ENCODE peak calls at places on chromosomes 13 and 19, in five cellular contexts. One of them, this sample, is unnamed.

GRCh38 chr13:28379371-28380083 is 115.4 kb downstream of the FLT1 start:
- DNase-seq in glutamatergic neuron: no peak
- DNase-seq in tibial nerve: no peak
- DNase-seq in adrenal gland: no peak
- DNase-seq in lower leg skin: no peak
- DNase-seq in this sample: no peak

GRCh38 chr19:18418725-18419194 is 438 bp upstream of the SSBP4 start:
- DNase-seq in glutamatergic neuron: peak; percentile 48
- DNase-seq in tibial nerve: no peak
- DNase-seq in adrenal gland: no peak
- DNase-seq in lower leg skin: no peak
- DNase-seq in this sample: no peak

GRCh38 chr19:47444388-47444821 is 25.1 kb upstream of the MEIS3 start:
- DNase-seq in glutamatergic neuron: peak; percentile 59
- DNase-seq in tibial nerve: no peak
- DNase-seq in adrenal gland: no peak
- DNase-seq in lower leg skin: no peak
- DNase-seq in this sample: no peak

GRCh38 chr13:32426981-32427851 is 714 bp downstream of the N4BP2L1 start:
- DNase-seq in glutamatergic neuron: peak; percentile 58
- DNase-seq in tibial nerve: peak; percentile 39
- DNase-seq in adrenal gland: peak; percentile 63
- DNase-seq in lower leg skin: peak; percentile 47
- DNase-seq in this sample: no peak

GRCh38 chr19:2552859-2553258 is 76.9 kb downstream of the GADD45B start:
- DNase-seq in glutamatergic neuron: no peak
- DNase-seq in tibial nerve: no peak
- DNase-seq in adrenal gland: no peak
- DNase-seq in lower leg skin: no peak
- DNase-seq in this sample: no peak

GRCh38 chr19:29524912-29525870 is 603 bp upstream of the VSTM2B start:
- DNase-seq in glutamatergic neuron: peak; percentile 61
- DNase-seq in tibial nerve: no peak
- DNase-seq in adrenal gland: no peak
- DNase-seq in lower leg skin: no peak
- DNase-seq in this sample: no peak

GRCh38 chr13:109007946-109008345 is 378.5 kb downstream of the MYO16 start:
- DNase-seq in glutamatergic neuron: no peak
- DNase-seq in tibial nerve: no peak
- DNase-seq in adrenal gland: no peak
- DNase-seq in lower leg skin: no peak
- DNase-seq in this sample: no peak

GRCh38 chr13:73835138-73835721 is 299.0 kb downstream of the KLF12 start:
- DNase-seq in glutamatergic neuron: no peak
- DNase-seq in tibial nerve: no peak
- DNase-seq in adrenal gland: no peak
- DNase-seq in lower leg skin: no peak
- DNase-seq in this sample: no peak

GRCh38 chr19:19554074-19555023 is 16.3 kb downstream of the CILP2 start:
- DNase-seq in glutamatergic neuron: peak; percentile 80
- DNase-seq in tibial nerve: peak; percentile 49
- DNase-seq in adrenal gland: no peak
- DNase-seq in lower leg skin: no peak
- DNase-seq in this sample: no peak

GRCh38 chr13:33312150-33312908 is 26.8 kb upstream of the STARD13 start:
- DNase-seq in glutamatergic neuron: no peak
- DNase-seq in tibial nerve: no peak
- DNase-seq in adrenal gland: no peak
- DNase-seq in lower leg skin: no peak
- DNase-seq in this sample: no peak

DNA sequence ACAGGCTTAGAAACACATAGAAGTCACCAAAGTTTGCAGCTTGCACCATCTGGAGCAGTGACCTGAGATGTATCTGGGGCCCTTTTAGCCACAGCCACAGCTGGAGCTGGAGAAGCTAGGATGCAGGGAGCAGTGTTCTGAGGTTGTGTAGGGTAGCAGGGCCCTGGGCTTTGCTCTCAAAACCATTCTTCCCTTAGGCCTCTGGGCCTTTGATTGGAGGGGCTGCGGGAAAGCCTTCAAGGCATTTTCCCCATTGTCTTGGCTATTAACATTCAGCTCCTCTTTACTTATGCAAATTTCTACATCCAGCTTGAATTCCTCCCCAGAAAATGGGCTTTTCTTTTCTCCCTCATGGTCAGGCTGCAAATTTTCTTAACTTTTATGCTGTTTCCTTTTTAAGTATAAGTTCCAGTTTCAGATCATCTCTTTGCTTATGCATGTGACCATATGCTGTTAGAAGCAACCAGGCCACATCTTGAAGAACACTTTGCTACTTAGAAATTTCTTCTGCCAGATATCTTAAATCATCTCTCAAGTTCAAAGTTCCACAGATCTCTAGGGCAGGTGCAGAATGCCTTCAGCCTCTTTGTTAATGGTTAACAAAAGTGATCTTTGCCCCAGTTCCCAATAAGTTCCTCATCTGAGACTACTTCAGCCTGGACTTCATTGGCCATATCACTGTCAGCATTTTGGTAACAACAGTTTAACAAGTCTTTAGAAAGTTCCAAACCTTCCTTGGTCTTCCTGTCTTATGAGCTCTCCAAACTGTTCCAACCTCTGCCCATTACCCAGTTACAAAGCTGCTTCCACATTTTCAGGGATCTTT is 48.5 kb downstream of the NBEA start:
- DNase-seq in glutamatergic neuron: no peak
- DNase-seq in tibial nerve: no peak
- DNase-seq in adrenal gland: no peak
- DNase-seq in lower leg skin: no peak
- DNase-seq in this sample: no peak
- TF ChIP-seq CTCF in glutamatergic neuron: no peak
- TF ChIP-seq CTCF in tibial nerve: no peak
- TF ChIP-seq CTCF in adrenal gland: no peak
- TF ChIP-seq CTCF in lower leg skin: no peak
- TF ChIP-seq CTCF in this sample: no peak

GRCh38 chr13:94325660-94326059 is 153.8 kb downstream of the DCT start:
- DNase-seq in glutamatergic neuron: no peak
- DNase-seq in tibial nerve: no peak
- DNase-seq in adrenal gland: no peak
- DNase-seq in lower leg skin: no peak
- DNase-seq in this sample: no peak

GRCh38 chr13:94329277-94329676 is 150.2 kb downstream of the DCT start:
- DNase-seq in glutamatergic neuron: no peak
- DNase-seq in tibial nerve: no peak
- DNase-seq in adrenal gland: no peak
- DNase-seq in lower leg skin: no peak
- DNase-seq in this sample: no peak

GRCh38 chr13:94325148-94325528 is 154.3 kb downstream of the DCT start:
- DNase-seq in glutamatergic neuron: no peak
- DNase-seq in tibial nerve: no peak
- DNase-seq in adrenal gland: no peak
- DNase-seq in lower leg skin: no peak
- DNase-seq in this sample: no peak

GRCh38 chr13:94328336-94329041 is 151.0 kb downstream of the DCT start:
- DNase-seq in glutamatergic neuron: no peak
- DNase-seq in tibial nerve: no peak
- DNase-seq in adrenal gland: no peak
- DNase-seq in lower leg skin: no peak
- DNase-seq in this sample: no peak

DNA sequence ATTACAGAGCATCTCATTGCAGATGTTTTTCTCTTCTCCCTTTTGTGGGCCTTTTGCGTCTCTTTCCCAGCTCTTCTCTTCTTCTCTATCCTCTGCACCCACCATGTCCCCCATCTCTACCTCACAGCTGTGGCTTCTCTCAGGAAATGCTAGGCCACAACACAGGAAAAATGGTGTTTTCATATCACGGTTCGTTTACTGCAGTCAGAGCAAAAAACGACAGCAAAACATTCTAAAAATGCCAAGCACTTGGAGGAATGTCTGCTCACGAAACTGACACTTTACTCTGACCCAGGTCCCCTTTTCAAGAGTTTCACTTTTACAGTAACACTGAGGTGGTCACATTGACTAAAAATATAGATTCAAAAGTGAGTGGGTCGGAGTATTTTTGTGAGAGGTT is 152.2 kb downstream of the DCT start:
- DNase-seq in glutamatergic neuron: no peak
- DNase-seq in tibial nerve: no peak
- DNase-seq in adrenal gland: no peak
- DNase-seq in lower leg skin: no peak
- DNase-seq in this sample: no peak
- TF ChIP-seq CTCF in glutamatergic neuron: no peak
- TF ChIP-seq CTCF in tibial nerve: no peak
- TF ChIP-seq CTCF in adrenal gland: no peak
- TF ChIP-seq CTCF in lower leg skin: no peak
- TF ChIP-seq CTCF in this sample: no peak

DNA sequence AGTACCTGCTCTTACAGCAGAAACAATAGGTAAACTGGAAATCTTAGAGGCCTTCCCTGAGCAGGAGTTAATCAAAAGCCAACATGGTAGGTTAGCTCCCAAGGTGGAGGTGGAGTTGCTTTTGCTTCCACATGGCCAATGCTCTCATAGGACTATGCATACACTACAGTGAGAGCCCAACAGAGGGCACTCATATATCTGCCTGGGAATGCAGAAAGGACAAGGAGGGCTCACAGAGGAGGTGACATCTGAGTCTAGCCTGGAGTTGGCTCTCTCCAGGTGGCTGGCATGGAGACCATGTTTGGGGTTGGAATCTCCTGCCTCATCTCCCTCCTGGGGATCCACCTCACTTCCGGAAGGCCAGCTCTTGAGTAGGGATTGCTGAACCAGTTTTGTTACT is 34.6 kb downstream of the ATP8A2 start:
- DNase-seq in glutamatergic neuron: no peak
- DNase-seq in tibial nerve: no peak
- DNase-seq in adrenal gland: no peak
- DNase-seq in lower leg skin: no peak
- DNase-seq in this sample: no peak
- TF ChIP-seq CTCF in glutamatergic neuron: no peak
- TF ChIP-seq CTCF in tibial nerve: no peak
- TF ChIP-seq CTCF in adrenal gland: no peak
- TF ChIP-seq CTCF in lower leg skin: no peak
- TF ChIP-seq CTCF in this sample: no peak

GRCh38 chr13:78881054-78881453 is 222.1 kb upstream of the OBI1 start:
- DNase-seq in glutamatergic neuron: no peak
- DNase-seq in tibial nerve: no peak
- DNase-seq in adrenal gland: no peak
- DNase-seq in lower leg skin: no peak
- DNase-seq in this sample: no peak

GRCh38 chr13:78876915-78877549 is 218.1 kb upstream of the OBI1 start:
- DNase-seq in glutamatergic neuron: no peak
- DNase-seq in tibial nerve: no peak
- DNase-seq in adrenal gland: no peak
- DNase-seq in lower leg skin: no peak
- DNase-seq in this sample: no peak

GRCh38 chr13:78881746-78882145 is 222.8 kb upstream of the OBI1 start:
- DNase-seq in glutamatergic neuron: no peak
- DNase-seq in tibial nerve: no peak
- DNase-seq in adrenal gland: no peak
- DNase-seq in lower leg skin: no peak
- DNase-seq in this sample: no peak

DNA sequence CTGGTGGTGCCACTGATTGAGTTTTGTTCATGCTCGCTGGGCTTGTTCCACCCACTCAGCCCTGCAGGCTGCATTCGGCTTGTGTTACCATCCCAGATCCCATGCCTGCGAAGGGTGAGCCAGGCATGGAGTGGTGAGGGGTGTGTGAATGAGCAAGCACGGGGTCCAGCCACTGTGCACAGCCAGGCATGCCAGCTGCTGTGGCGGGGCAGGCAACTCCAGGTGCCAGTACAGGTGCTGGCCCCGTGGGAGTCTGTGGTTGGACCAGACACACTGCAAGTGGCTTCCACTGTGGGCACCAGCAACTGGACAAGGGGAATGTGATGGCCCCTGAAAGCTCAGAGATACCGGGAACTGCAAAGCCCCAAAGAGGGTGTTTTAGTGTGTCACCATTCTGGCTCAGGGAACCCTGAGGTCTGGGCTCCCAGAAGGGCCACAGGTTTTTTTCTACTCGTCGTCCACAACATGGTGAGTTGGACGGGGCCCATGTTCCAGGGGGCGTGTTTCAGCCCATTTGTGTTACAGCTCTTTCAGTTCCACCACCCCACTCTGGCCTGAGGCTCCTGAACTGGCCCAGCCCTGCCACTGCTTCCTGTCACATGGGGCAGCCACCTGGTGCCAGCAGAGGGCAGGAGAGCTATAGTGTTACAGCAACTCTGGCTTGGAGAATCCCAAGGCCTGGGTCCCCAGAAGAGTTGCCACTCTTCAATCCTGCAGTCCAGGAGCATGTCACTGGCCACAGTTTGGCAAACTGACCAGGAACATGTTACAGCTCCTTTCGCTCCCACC is 217.0 kb upstream of the OBI1 start:
- DNase-seq in glutamatergic neuron: no peak
- DNase-seq in tibial nerve: no peak
- DNase-seq in adrenal gland: no peak
- DNase-seq in lower leg skin: no peak
- DNase-seq in this sample: no peak
- TF ChIP-seq CTCF in glutamatergic neuron: no peak
- TF ChIP-seq CTCF in tibial nerve: no peak
- TF ChIP-seq CTCF in adrenal gland: no peak
- TF ChIP-seq CTCF in lower leg skin: no peak
- TF ChIP-seq CTCF in this sample: no peak

DNA sequence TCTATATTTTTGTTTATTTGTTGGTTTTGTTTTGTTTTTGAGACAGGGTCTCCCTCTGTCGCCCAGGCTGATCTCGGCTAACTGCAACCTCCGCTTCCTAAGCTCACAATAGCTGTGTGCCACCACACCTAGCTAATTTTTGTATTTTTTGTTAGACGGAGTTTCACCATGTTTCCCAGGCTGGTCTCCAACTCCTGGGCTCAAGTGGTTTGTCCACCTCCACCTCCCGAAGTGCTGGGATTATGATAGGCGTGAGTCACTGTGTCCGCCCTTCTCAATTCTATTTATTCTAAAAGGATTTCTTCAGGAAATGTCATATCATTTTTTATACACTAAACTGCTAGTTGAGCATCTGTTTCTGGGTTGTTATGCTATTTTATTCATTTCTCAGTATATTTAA is 1206.0 kb downstream of the OLFM4 start:
- DNase-seq in glutamatergic neuron: no peak
- DNase-seq in tibial nerve: no peak
- DNase-seq in adrenal gland: no peak
- DNase-seq in lower leg skin: no peak
- DNase-seq in this sample: no peak
- TF ChIP-seq CTCF in glutamatergic neuron: no peak
- TF ChIP-seq CTCF in tibial nerve: no peak
- TF ChIP-seq CTCF in adrenal gland: no peak
- TF ChIP-seq CTCF in lower leg skin: no peak
- TF ChIP-seq CTCF in this sample: no peak

GRCh38 chr19:41321600-41322270 is 11.8 kb downstream of the CCDC97 start:
- DNase-seq in glutamatergic neuron: peak; percentile 77
- DNase-seq in tibial nerve: no peak
- DNase-seq in adrenal gland: no peak
- DNase-seq in lower leg skin: peak; percentile 37
- DNase-seq in this sample: peak; percentile 64
- TF ChIP-seq CTCF in glutamatergic neuron: peak; percentile 65
- TF ChIP-seq CTCF in tibial nerve: peak; percentile 65
- TF ChIP-seq CTCF in adrenal gland: peak; percentile 49
- TF ChIP-seq CTCF in lower leg skin: peak; percentile 39
- TF ChIP-seq CTCF in this sample: peak; percentile 81